ENCODE peak calls at places on chromosome 19, in nine cellular contexts. M is tibial nerve; D is Peyer's patch; U is progenitor cell of endocrine pancreas; K is ascending aorta; A is nephron progenitor cell; I is fibroblast of mammary gland; J is CD8-positive, alpha-beta T cell; X is type B pancreatic cell. O is an unnamed sample.

GRCh38 chr19:13796301-13797057 is 1.2 kb downstream of the ZSWIM4 start:
- DNase-seq in X (no peak), I (peak; percentile 97), D (no peak), J (no peak), U (no peak), K (peak; percentile 59), A (peak; percentile 36), M (peak; percentile 61), O (peak; percentile 67)

GRCh38 chr19:6800991-6801396 is 28.5 kb downstream of the VAV1 start:
- DNase-seq in J (no peak), M (no peak), X (no peak), I (peak; percentile 36), D (no peak), U (no peak), K (no peak), A (no peak), O (no peak)

GRCh38 chr19:47399198-47399597 is 20.1 kb downstream of the MEIS3 start:
- DNase-seq in X (no peak), D (no peak), U (no peak), M (no peak), K (no peak), J (no peak), A (no peak), I (no peak), O (no peak)

GRCh38 chr19:47240996-47241918 is 10.3 kb upstream of the BBC3 start:
- DNase-seq in U (peak; percentile 71), M (peak; percentile 60), X (no peak), A (peak; percentile 64), J (peak; percentile 86), I (peak; percentile 71), D (peak; percentile 76), K (no peak), O (peak; percentile 79)

GRCh38 chr19:46489445-46490272 is 6.0 kb downstream of the PNMA8B start:
- DNase-seq in J (no peak), I (peak; percentile 69), D (no peak), A (peak; percentile 65), X (no peak), M (peak; percentile 50), K (peak; percentile 47), U (no peak), O (no peak)

GRCh38 chr19:51091895-51092873 is 9.5 kb upstream of the KLK14 start:
- DNase-seq in X (no peak), D (no peak), A (no peak), I (no peak), J (no peak), K (no peak), U (no peak), M (no peak), O (no peak)

GRCh38 chr19:56142087-56142787 is 1.1 kb downstream of the ZNF444 start:
- DNase-seq in I (no peak), M (no peak), J (no peak), U (peak; percentile 41), D (no peak), A (no peak), K (no peak), X (no peak), O (no peak)

GRCh38 chr19:12194827-12195500 is 32.1 kb downstream of the ZNF136 start:
- DNase-seq in X (no peak), M (peak; percentile 46), D (peak; percentile 77), I (peak; percentile 52), U (no peak), A (peak; percentile 12), K (peak; percentile 21), J (peak; percentile 73), O (peak; percentile 38)

GRCh38 chr19:10104665-10105221 is 1.4 kb upstream of the PPAN start:
- DNase-seq in I (no peak), D (no peak), U (no peak), A (no peak), X (no peak), K (no peak), J (peak; percentile 81), M (no peak), O (peak; percentile 77)

GRCh38 chr19:30718728-30719127 is 346.5 kb downstream of the ZNF536 start:
- DNase-seq in M (no peak), D (no peak), X (no peak), J (no peak), U (no peak), A (peak; percentile 19), I (no peak), K (no peak), O (no peak)

GRCh38 chr19:45117167-45117594 is 24.2 kb downstream of the PPP1R37 start:
- DNase-seq in I (peak; percentile 31), X (no peak), J (peak; percentile 53), K (no peak), D (no peak), U (no peak), M (no peak), A (no peak), O (peak; percentile 78)

GRCh38 chr19:9839415-9839814 is 4.3 kb downstream of the PIN1 start:
- DNase-seq in M (no peak), X (no peak), A (no peak), K (no peak), I (peak; percentile 19), D (no peak), J (no peak), U (no peak), O (no peak)

GRCh38 chr19:4199699-4200293 is 17.3 kb downstream of the ANKRD24 start:
- DNase-seq in K (no peak), M (no peak), I (no peak), X (no peak), J (no peak), D (peak; percentile 58), U (no peak), A (no peak), O (no peak)
- TF ChIP-seq CTCF in K (no peak), M (no peak), I (no peak), X (peak; percentile 19), J (no peak), D (peak; percentile 49), U (peak; percentile 51), A (peak; percentile 17), O (no peak)

GRCh38 chr19:33408116-33408515 is 34.6 kb downstream of the CEBPG start:
- DNase-seq in A (no peak), D (no peak), X (no peak), J (no peak), M (no peak), I (no peak), U (no peak), K (no peak), O (no peak)

GRCh38 chr19:33409906-33410685 is 36.6 kb downstream of the CEBPG start:
- DNase-seq in U (no peak), X (no peak), A (no peak), J (no peak), M (no peak), K (no peak), D (no peak), I (no peak), O (no peak)

GRCh38 chr19:33408538-33408937 is 35.0 kb downstream of the CEBPG start:
- DNase-seq in K (no peak), X (no peak), U (no peak), J (no peak), D (no peak), I (no peak), M (no peak), A (no peak), O (no peak)

GRCh38 chr19:33407716-33408115 is 34.2 kb downstream of the CEBPG start:
- DNase-seq in M (no peak), D (no peak), U (no peak), A (no peak), J (no peak), X (no peak), K (no peak), I (no peak), O (no peak)

DNA sequence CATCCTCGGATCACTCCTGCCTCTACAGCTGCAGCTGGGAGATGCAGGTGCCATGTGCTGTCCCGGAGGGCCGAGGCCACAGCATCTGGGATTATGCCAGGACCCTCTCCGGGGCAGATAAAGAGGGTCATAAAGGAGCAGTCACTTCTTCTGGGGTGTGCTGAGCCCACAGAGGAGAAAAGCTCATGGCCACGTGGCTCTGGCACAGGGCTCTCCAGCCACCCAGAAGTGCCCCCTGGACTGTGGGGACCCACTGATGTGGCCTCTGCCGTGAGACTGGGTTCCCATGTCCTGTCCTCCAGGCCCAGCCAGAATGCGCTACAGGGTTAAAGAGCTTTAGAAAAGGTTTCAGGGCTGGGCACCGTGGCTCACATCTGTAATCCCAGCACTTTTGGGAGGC is 35.5 kb downstream of the CEBPG start:
- DNase-seq in U (no peak), M (no peak), K (no peak), A (no peak), X (no peak), J (no peak), D (no peak), I (no peak), O (no peak)
- TF ChIP-seq CTCF in U (no peak), M (no peak), K (no peak), A (no peak), X (no peak), J (no peak), D (no peak), I (no peak), O (no peak)

GRCh38 chr19:1468274-1469199 is 10.5 kb downstream of the C19orf25 start:
- DNase-seq in M (no peak), K (no peak), U (no peak), A (peak; percentile 53), J (no peak), D (no peak), X (no peak), I (peak; percentile 49), O (no peak)
- TF ChIP-seq CTCF in M (no peak), K (no peak), U (no peak), A (no peak), J (no peak), D (no peak), X (no peak), I (no peak), O (peak; percentile 6)

DNA sequence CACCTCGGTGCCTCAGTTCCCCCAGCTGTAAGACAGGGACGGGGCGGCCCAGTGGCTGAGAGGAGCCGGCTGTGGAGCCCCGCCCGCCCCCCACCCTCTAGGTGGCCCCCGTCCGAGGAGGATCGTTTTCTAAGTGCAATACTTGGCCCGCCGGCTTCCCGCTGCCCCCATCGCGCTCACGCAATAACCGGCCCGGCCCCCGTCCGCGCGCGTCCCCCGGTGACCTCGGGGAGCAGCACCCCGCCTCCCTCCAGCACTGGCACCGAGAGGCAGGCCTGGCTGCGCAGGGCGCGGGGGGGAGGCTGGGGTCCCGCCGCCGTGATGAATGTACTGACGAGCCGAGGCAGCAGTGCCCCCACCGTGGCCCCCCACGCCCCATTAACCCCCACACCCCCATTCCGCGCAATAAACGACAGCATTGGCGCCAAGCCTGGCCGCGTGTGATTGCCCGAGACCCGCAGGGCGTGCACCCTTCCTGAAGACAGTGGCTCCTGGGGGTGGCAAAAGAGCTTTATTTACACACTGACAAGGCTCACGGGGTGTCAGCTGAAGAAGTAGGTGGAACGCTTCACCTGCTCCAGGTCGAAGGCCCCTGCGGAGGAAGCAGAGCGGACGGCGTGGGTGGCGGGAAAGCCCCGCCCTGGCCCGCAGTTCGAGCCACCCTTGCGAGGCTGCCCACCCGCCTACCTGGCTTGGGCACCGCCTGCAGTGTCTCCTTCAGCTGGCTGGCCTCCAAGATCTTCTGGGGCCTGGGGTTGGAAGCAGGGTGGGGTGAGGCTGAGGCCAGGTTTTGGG is 16.4 kb downstream of the POLRMT start:
- DNase-seq in A (no peak), J (no peak), U (no peak), I (no peak), X (no peak), D (no peak), M (no peak), K (no peak), O (no peak)
- TF ChIP-seq CTCF in A (no peak), J (no peak), U (no peak), I (no peak), X (no peak), D (no peak), M (no peak), K (no peak), O (no peak)

GRCh38 chr19:14961956-14962685 is 17.5 kb downstream of the SLC1A6 start:
- DNase-seq in I (no peak), J (no peak), D (no peak), X (no peak), A (no peak), M (no peak), K (no peak), U (no peak), O (no peak)
- TF ChIP-seq CTCF in I (no peak), J (no peak), D (no peak), X (no peak), A (no peak), M (no peak), K (no peak), U (no peak), O (no peak)

O was measured in GM10248.